ENCODE peak calls at places on chromosomes 4 and X, in five cellular contexts. W, T, B, O and P are unnamed samples.

GRCh38 chr4:53183754-53184153 is 182.1 kb downstream of the SCFD2 start:
- DNase-seq in W (no peak), T (no peak), B (no peak), O (no peak), P (no peak)

GRCh38 chrX:40922307-40922706 is 162.9 kb upstream of the USP9X start:
- DNase-seq in W (no peak), T (no peak), B (no peak), O (no peak), P (no peak)

GRCh38 chrX:123422875-123423274 is 238.8 kb downstream of the GRIA3 start:
- DNase-seq in W (peak), T (no peak), B (no peak), O (no peak), P (no peak)

GRCh38 chrX:104039689-104040505 is at the start of gene H2BW2:
- DNase-seq in W (no peak), T (no peak), B (no peak), O (no peak), P (no peak)

GRCh38 chr4:100516225-100516624 is 1.6 kb downstream of the EMCN start:
- DNase-seq in W (no peak), T (no peak), B (no peak), O (no peak), P (no peak)

GRCh38 chrX:12814434-12814833 is 23.2 kb downstream of the PRPS2 start:
- DNase-seq in W (peak), T (peak), B (peak), O (no peak), P (no peak)

GRCh38 chr4:58587856-58588255 is 1477.7 kb upstream of the IGFBP7 start:
- DNase-seq in W (no peak), T (no peak), B (no peak), O (no peak), P (no peak)

GRCh38 chr4:17646693-17647092 is 32.3 kb downstream of the MED28 start:
- DNase-seq in W (no peak), T (no peak), B (no peak), O (no peak), P (no peak)

GRCh38 chrX:17788439-17788838 is 51.1 kb downstream of the SCML1 start:
- DNase-seq in W (peak), T (peak), B (peak), O (no peak), P (no peak)

GRCh38 chr4:123474817-123475216 is 78.2 kb downstream of the SPRY1 start:
- DNase-seq in W (no peak), T (no peak), B (no peak), O (no peak), P (no peak)

GRCh38 chrX:136260801-136261200 is 9.6 kb upstream of the MAP7D3 start:
- DNase-seq in W (no peak), T (no peak), B (no peak), O (no peak), P (no peak)

GRCh38 chr4:153936121-153936520 is 147.2 kb upstream of the SFRP2 start:
- DNase-seq in W (no peak), T (no peak), B (no peak), O (no peak), P (no peak)